ENCODE peak calls at places on chromosomes 2 and 18, in five cellular contexts. One of them, this sample, is unnamed.

GRCh38 chr2:193469251-193469650 is 1274.5 kb upstream of the TMEFF2 start:
- DNase-seq in GM12878: no peak
- DNase-seq in SK-N-SH: no peak
- DNase-seq in GM12891: no peak
- DNase-seq in K562: no peak
- DNase-seq in this sample: no peak

GRCh38 chr2:99562516-99562915 is 72.7 kb upstream of the REV1 start:
- DNase-seq in GM12878: no peak
- DNase-seq in SK-N-SH: no peak
- DNase-seq in GM12891: no peak
- DNase-seq in K562: no peak
- DNase-seq in this sample: no peak

GRCh38 chr2:109466674-109467575 is 146.8 kb downstream of the SEPTIN10 start:
- DNase-seq in GM12878: no peak
- DNase-seq in SK-N-SH: no peak
- DNase-seq in GM12891: no peak
- DNase-seq in K562: no peak
- DNase-seq in this sample: no peak

GRCh38 chr2:226721541-226721940 is 78.1 kb downstream of the IRS1 start:
- DNase-seq in GM12878: no peak
- DNase-seq in SK-N-SH: peak
- DNase-seq in GM12891: no peak
- DNase-seq in K562: no peak
- DNase-seq in this sample: no peak

GRCh38 chr2:619964-620363 is 57.2 kb downstream of the TMEM18 start:
- DNase-seq in GM12878: no peak
- DNase-seq in SK-N-SH: peak
- DNase-seq in GM12891: no peak
- DNase-seq in K562: no peak
- DNase-seq in this sample: no peak

GRCh38 chr2:74374509-74375205 is 5.5 kb downstream of the DCTN1 start:
- DNase-seq in GM12878: no peak
- DNase-seq in SK-N-SH: peak
- DNase-seq in GM12891: no peak
- DNase-seq in K562: peak
- DNase-seq in this sample: no peak

GRCh38 chr2:12717191-12717987 is 653 bp downstream of the TRIB2 start:
- DNase-seq in GM12878: no peak
- DNase-seq in SK-N-SH: peak
- DNase-seq in GM12891: peak
- DNase-seq in K562: peak
- DNase-seq in this sample: peak

GRCh38 chr18:22673182-22673862 is 255.6 kb upstream of the CTAGE1 start:
- DNase-seq in GM12878: no peak
- DNase-seq in SK-N-SH: no peak
- DNase-seq in GM12891: no peak
- DNase-seq in K562: no peak
- DNase-seq in this sample: no peak

GRCh38 chr2:32946314-32947075 is at the start of gene LTBP1:
- DNase-seq in GM12878: no peak
- DNase-seq in SK-N-SH: peak
- DNase-seq in GM12891: peak
- DNase-seq in K562: peak
- DNase-seq in this sample: peak

GRCh38 chr2:3413642-3414041 is 34.1 kb downstream of the TRAPPC12 start:
- DNase-seq in GM12878: no peak
- DNase-seq in SK-N-SH: no peak
- DNase-seq in GM12891: no peak
- DNase-seq in K562: no peak
- DNase-seq in this sample: no peak

GRCh38 chr2:112751451-112752197 is 12.8 kb downstream of the CKAP2L start:
- DNase-seq in GM12878: no peak
- DNase-seq in SK-N-SH: no peak
- DNase-seq in GM12891: no peak
- DNase-seq in K562: no peak
- DNase-seq in this sample: no peak

GRCh38 chr18:6031004-6031403 is 135.7 kb upstream of the TMEM200C start:
- DNase-seq in GM12878: no peak
- DNase-seq in SK-N-SH: no peak
- DNase-seq in GM12891: no peak
- DNase-seq in K562: no peak
- DNase-seq in this sample: no peak

DNA sequence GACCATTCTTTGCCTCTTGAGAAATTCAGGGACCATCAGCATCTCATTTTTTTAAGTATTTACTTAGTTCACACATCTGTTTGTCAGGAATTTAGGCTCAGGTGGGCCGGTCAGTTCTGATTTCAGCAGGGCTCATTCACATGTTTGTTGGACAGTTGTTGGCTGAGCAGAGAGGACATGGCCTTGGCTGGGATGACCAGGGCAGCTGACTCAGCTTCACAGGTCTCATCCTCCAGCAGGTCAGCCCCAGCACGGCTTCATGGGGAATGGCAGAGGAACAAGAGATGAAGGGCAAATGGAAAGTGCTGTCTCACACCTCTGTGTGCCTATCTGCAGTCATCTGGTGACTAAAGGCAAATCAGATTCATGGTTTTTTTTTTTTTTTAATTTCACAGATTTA is 136.1 kb upstream of the TMEM200C start:
- DNase-seq in GM12878: no peak
- DNase-seq in SK-N-SH: no peak
- DNase-seq in GM12891: no peak
- DNase-seq in K562: no peak
- DNase-seq in this sample: no peak
- TF ChIP-seq TAF1 in GM12878: no peak
- TF ChIP-seq TAF1 in SK-N-SH: no peak
- TF ChIP-seq TAF1 in GM12891: no peak
- TF ChIP-seq TAF1 in K562: no peak
- TF ChIP-seq TAF1 in this sample: no peak

GRCh38 chr2:165773684-165774083 is 20.4 kb downstream of the GALNT3 start:
- DNase-seq in GM12878: no peak
- DNase-seq in SK-N-SH: no peak
- DNase-seq in GM12891: no peak
- DNase-seq in K562: no peak
- DNase-seq in this sample: no peak

GRCh38 chr2:165777522-165778186 is 16.4 kb downstream of the GALNT3 start:
- DNase-seq in GM12878: no peak
- DNase-seq in SK-N-SH: no peak
- DNase-seq in GM12891: no peak
- DNase-seq in K562: no peak
- DNase-seq in this sample: no peak

GRCh38 chr2:165778187-165778556 is 15.9 kb downstream of the GALNT3 start:
- DNase-seq in GM12878: no peak
- DNase-seq in SK-N-SH: no peak
- DNase-seq in GM12891: no peak
- DNase-seq in K562: no peak
- DNase-seq in this sample: no peak

GRCh38 chr2:165776796-165777195 is 17.3 kb downstream of the GALNT3 start:
- DNase-seq in GM12878: no peak
- DNase-seq in SK-N-SH: no peak
- DNase-seq in GM12891: no peak
- DNase-seq in K562: no peak
- DNase-seq in this sample: no peak

GRCh38 chr2:165776013-165776412 is 18.0 kb downstream of the GALNT3 start:
- DNase-seq in GM12878: no peak
- DNase-seq in SK-N-SH: no peak
- DNase-seq in GM12891: no peak
- DNase-seq in K562: no peak
- DNase-seq in this sample: no peak
- TF ChIP-seq POLR2AphosphoS5 in GM12878: no peak
- TF ChIP-seq POLR2AphosphoS5 in SK-N-SH: no peak
- TF ChIP-seq POLR2AphosphoS5 in GM12891: no peak
- TF ChIP-seq POLR2AphosphoS5 in K562: no peak
- TF ChIP-seq POLR2AphosphoS5 in this sample: no peak

GRCh38 chr2:219252084-219252483 is 959 bp upstream of the TUBA4B start:
- DNase-seq in GM12878: no peak
- DNase-seq in SK-N-SH: no peak
- DNase-seq in GM12891: no peak
- DNase-seq in K562: no peak
- DNase-seq in this sample: no peak
- TF ChIP-seq TAF1 in GM12878: no peak
- TF ChIP-seq TAF1 in SK-N-SH: no peak
- TF ChIP-seq TAF1 in GM12891: no peak
- TF ChIP-seq TAF1 in K562: no peak
- TF ChIP-seq TAF1 in this sample: no peak

GRCh38 chr2:21386666-21387065 is 262.9 kb downstream of the TDRD15 start:
- DNase-seq in GM12878: no peak
- DNase-seq in SK-N-SH: no peak
- DNase-seq in GM12891: no peak
- DNase-seq in K562: no peak
- DNase-seq in this sample: no peak
- TF ChIP-seq POLR2AphosphoS5 in GM12878: no peak
- TF ChIP-seq POLR2AphosphoS5 in SK-N-SH: no peak
- TF ChIP-seq POLR2AphosphoS5 in GM12891: no peak
- TF ChIP-seq POLR2AphosphoS5 in K562: no peak
- TF ChIP-seq POLR2AphosphoS5 in this sample: no peak

DNA sequence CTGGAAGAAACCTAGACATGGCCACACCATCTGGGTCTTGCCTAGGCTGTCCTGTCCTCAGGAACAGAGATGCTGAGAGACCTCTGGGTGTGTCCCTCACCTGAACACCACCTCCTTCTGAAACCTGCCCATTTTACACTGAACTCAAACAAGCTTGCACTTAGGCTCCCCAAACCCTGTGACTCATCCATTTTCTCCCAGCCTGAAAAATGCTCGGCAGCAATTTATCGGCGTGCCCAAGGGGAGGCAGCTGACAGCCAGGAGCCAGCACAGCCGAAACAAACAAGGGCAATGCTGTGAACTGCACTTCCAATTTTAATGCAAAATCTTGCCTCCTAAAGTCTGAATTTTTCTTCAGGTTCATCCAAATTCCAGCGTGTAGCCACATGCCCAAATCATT is 67.9 kb downstream of the GALNT14 start:
- DNase-seq in GM12878: no peak
- DNase-seq in SK-N-SH: no peak
- DNase-seq in GM12891: no peak
- DNase-seq in K562: no peak
- DNase-seq in this sample: no peak
- TF ChIP-seq TAF1 in GM12878: no peak
- TF ChIP-seq TAF1 in SK-N-SH: no peak
- TF ChIP-seq TAF1 in GM12891: no peak
- TF ChIP-seq TAF1 in K562: no peak
- TF ChIP-seq TAF1 in this sample: no peak

GRCh38 chr2:37376421-37377186 is 32.2 kb downstream of the QPCT start:
- DNase-seq in GM12878: peak
- DNase-seq in SK-N-SH: no peak
- DNase-seq in GM12891: no peak
- DNase-seq in K562: no peak
- DNase-seq in this sample: peak
- TF ChIP-seq POLR2AphosphoS5 in GM12878: no peak
- TF ChIP-seq POLR2AphosphoS5 in SK-N-SH: no peak
- TF ChIP-seq POLR2AphosphoS5 in GM12891: no peak
- TF ChIP-seq POLR2AphosphoS5 in K562: no peak
- TF ChIP-seq POLR2AphosphoS5 in this sample: no peak

GRCh38 chr2:206253125-206253787 is 21.2 kb upstream of the ZDBF2 start:
- DNase-seq in GM12878: no peak
- DNase-seq in SK-N-SH: no peak
- DNase-seq in GM12891: no peak
- DNase-seq in K562: no peak
- DNase-seq in this sample: no peak

GRCh38 chr2:206245178-206245778 is 29.2 kb upstream of the ZDBF2 start:
- DNase-seq in GM12878: peak
- DNase-seq in SK-N-SH: no peak
- DNase-seq in GM12891: no peak
- DNase-seq in K562: no peak
- DNase-seq in this sample: no peak

GRCh38 chr2:206255003-206255402 is 19.5 kb upstream of the ZDBF2 start:
- DNase-seq in GM12878: no peak
- DNase-seq in SK-N-SH: no peak
- DNase-seq in GM12891: no peak
- DNase-seq in K562: no peak
- DNase-seq in this sample: no peak

GRCh38 chr2:206250041-206250897 is 24.2 kb upstream of the ZDBF2 start:
- DNase-seq in GM12878: no peak
- DNase-seq in SK-N-SH: no peak
- DNase-seq in GM12891: no peak
- DNase-seq in K562: no peak
- DNase-seq in this sample: no peak
- TF ChIP-seq TAF1 in GM12878: no peak
- TF ChIP-seq TAF1 in SK-N-SH: no peak
- TF ChIP-seq TAF1 in GM12891: no peak
- TF ChIP-seq TAF1 in K562: no peak
- TF ChIP-seq TAF1 in this sample: no peak

DNA sequence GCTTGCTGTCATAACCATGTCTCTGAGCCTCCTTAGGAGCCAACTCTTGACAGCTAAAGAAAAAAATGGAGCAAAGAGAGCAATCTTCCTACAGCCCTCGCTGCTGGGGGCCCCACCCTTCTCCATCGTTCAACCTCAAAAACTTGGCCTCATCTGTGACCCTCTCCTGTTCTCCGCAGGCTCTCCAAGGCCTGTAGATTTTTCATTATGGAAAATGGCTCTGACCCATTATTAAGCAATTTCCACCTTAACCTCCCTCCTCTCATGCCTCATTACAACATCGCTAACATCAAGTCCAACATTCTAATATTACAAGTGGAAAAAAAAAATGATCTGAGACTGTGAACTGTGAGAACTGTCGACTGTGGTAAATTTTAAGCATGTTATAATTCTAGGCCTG is 98.7 kb downstream of the SLC8A1 start:
- DNase-seq in GM12878: no peak
- DNase-seq in SK-N-SH: no peak
- DNase-seq in GM12891: no peak
- DNase-seq in K562: no peak
- DNase-seq in this sample: no peak
- TF ChIP-seq POLR2AphosphoS5 in GM12878: no peak
- TF ChIP-seq POLR2AphosphoS5 in SK-N-SH: no peak
- TF ChIP-seq POLR2AphosphoS5 in GM12891: no peak
- TF ChIP-seq POLR2AphosphoS5 in K562: no peak
- TF ChIP-seq POLR2AphosphoS5 in this sample: no peak

GRCh38 chr2:24722141-24722790 is 70.9 kb downstream of the PTRHD1 start:
- DNase-seq in GM12878: no peak
- DNase-seq in SK-N-SH: no peak
- DNase-seq in GM12891: no peak
- DNase-seq in K562: no peak
- DNase-seq in this sample: no peak
- TF ChIP-seq TAF1 in GM12878: no peak
- TF ChIP-seq TAF1 in SK-N-SH: no peak
- TF ChIP-seq TAF1 in GM12891: no peak
- TF ChIP-seq TAF1 in K562: no peak
- TF ChIP-seq TAF1 in this sample: no peak

DNA sequence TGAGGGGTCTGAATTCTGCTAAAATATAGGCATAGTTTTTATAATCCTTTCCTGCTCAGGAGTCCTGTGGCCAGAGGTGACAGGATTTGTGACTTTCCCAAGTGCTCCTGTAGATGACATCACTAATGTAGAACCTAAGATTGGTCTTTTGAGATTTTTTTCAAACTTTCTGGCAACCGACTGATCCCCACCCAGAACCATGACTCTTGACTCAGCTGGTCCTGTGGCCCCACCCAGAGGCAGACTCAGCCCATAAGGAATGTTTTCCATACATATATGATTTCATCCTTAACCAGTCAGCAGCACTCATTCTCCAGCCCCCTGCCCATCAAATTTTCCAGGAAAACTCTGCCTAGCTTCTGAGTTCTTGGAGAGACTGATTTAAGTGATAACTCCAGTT is 46.8 kb downstream of the COMMD1 start:
- DNase-seq in GM12878: no peak
- DNase-seq in SK-N-SH: no peak
- DNase-seq in GM12891: no peak
- DNase-seq in K562: no peak
- DNase-seq in this sample: no peak
- TF ChIP-seq POLR2AphosphoS5 in GM12878: no peak
- TF ChIP-seq POLR2AphosphoS5 in SK-N-SH: no peak
- TF ChIP-seq POLR2AphosphoS5 in GM12891: no peak
- TF ChIP-seq POLR2AphosphoS5 in K562: no peak
- TF ChIP-seq POLR2AphosphoS5 in this sample: no peak